ENCODE peak calls at places on chromosomes 16 and 17, in nine cellular contexts. S, A, I, L, T, Y, C, Z and U are unnamed samples.

GRCh38 chr17:66580178-66580577 is 254.7 kb upstream of the CACNG5 start:
- DNase-seq in L (peak), C (no peak), I (no peak), S (peak), Y (peak), A (peak), Z (no peak), T (no peak), U (no peak)

GRCh38 chr16:49698416-49698815 is 157.5 kb downstream of the ZNF423 start:
- DNase-seq in L (peak), Y (no peak), C (no peak), I (no peak), S (no peak), A (no peak), Z (no peak), T (no peak), U (no peak)

GRCh38 chr16:10170016-10170415 is 12.2 kb downstream of the GRIN2A start:
- DNase-seq in Y (no peak), T (no peak), C (no peak), I (no peak), A (no peak), Z (no peak), S (no peak), L (no peak), U (no peak)

GRCh38 chr17:70190959-70191805 is 21.9 kb downstream of the KCNJ2 start:
- DNase-seq in Y (no peak), L (no peak), C (no peak), T (no peak), A (peak), I (no peak), Z (no peak), S (peak), U (no peak)

GRCh38 chr17:71966055-71966454 is 154.8 kb upstream of the SOX9 start:
- DNase-seq in Z (no peak), L (no peak), I (no peak), Y (no peak), T (no peak), S (no peak), C (no peak), A (no peak), U (no peak)

GRCh38 chr16:58158137-58158536 is 29.0 kb upstream of the CFAP20 start:
- DNase-seq in Y (no peak), Z (no peak), S (no peak), C (no peak), A (no peak), T (no peak), L (no peak), I (no peak), U (no peak)

GRCh38 chr16:50274771-50275415 is 8.5 kb downstream of the ADCY7 start:
- DNase-seq in Y (no peak), A (no peak), T (no peak), Z (no peak), I (peak), S (no peak), C (no peak), L (no peak), U (no peak)

GRCh38 chr17:4476512-4477070 is 22.1 kb upstream of the SPNS2 start:
- DNase-seq in S (peak), I (no peak), T (no peak), Y (no peak), A (no peak), C (no peak), L (no peak), Z (no peak), U (no peak)

GRCh38 chr16:17343028-17343427 is 127.7 kb downstream of the XYLT1 start:
- DNase-seq in Y (no peak), L (no peak), T (no peak), A (no peak), I (peak), S (no peak), Z (peak), C (no peak), U (no peak)

GRCh38 chr16:8861563-8862308 is 7.1 kb downstream of the CARHSP1 start:
- DNase-seq in Y (no peak), T (no peak), Z (no peak), I (peak), A (no peak), L (no peak), S (no peak), C (no peak), U (no peak)

GRCh38 chr17:81477173-81477572 is 35.4 kb downstream of the ACTG1 start:
- DNase-seq in T (no peak), S (no peak), Y (no peak), Z (no peak), A (no peak), L (no peak), I (no peak), C (no peak), U (no peak)

GRCh38 chr16:8126313-8126712 is 464.0 kb downstream of the TMEM114 start:
- DNase-seq in T (no peak), Z (no peak), Y (no peak), C (no peak), L (no peak), I (no peak), S (no peak), A (no peak), U (no peak)

GRCh38 chr16:87437911-87438610 is 45.9 kb downstream of the MAP1LC3B start:
- DNase-seq in L (no peak), A (peak), Z (no peak), C (peak), T (no peak), I (no peak), Y (no peak), S (no peak), U (no peak)

GRCh38 chr17:74759941-74760340 is 11.5 kb downstream of the NHERF1 start:
- DNase-seq in A (no peak), T (no peak), Y (no peak), Z (no peak), C (peak), I (no peak), S (peak), L (no peak), U (no peak)

GRCh38 chr17:2054262-2054739 is 602 bp upstream of the HIC1 start:
- DNase-seq in A (peak), T (no peak), S (no peak), Y (no peak), I (peak), L (peak), C (no peak), Z (no peak), U (no peak)

GRCh38 chr17:3558603-3559269 is 1.1 kb upstream of the TRPV3 start:
- DNase-seq in L (no peak), C (no peak), Z (peak), S (peak), Y (peak), I (peak), A (peak), T (no peak), U (no peak)

GRCh38 chr17:78641243-78641642 is 64.0 kb upstream of the DNAH17 start:
- DNase-seq in T (no peak), Z (no peak), I (no peak), A (no peak), Y (no peak), L (no peak), C (no peak), S (no peak), U (no peak)

GRCh38 chr16:77117687-77118086 is 73.3 kb upstream of the MON1B start:
- DNase-seq in I (no peak), Z (no peak), Y (no peak), L (no peak), A (no peak), C (no peak), T (no peak), S (no peak), U (no peak)

GRCh38 chr16:9297437-9298113 is 206.1 kb downstream of the HAPSTR1 start:
- DNase-seq in T (no peak), Y (no peak), Z (no peak), A (no peak), L (peak), C (peak), S (peak), I (no peak), U (no peak)

GRCh38 chr16:4206680-4207079 is 35.2 kb downstream of the SRL start:
- DNase-seq in L (no peak), S (no peak), I (no peak), A (no peak), Y (no peak), C (no peak), Z (no peak), T (no peak), U (no peak)

GRCh38 chr16:67547423-67548264 is 14.7 kb upstream of the CTCF start:
- DNase-seq in I (no peak), Y (no peak), T (peak), A (no peak), L (no peak), S (no peak), C (peak), Z (peak), U (no peak)

GRCh38 chr16:73151225-73151624 is 103.3 kb upstream of the ZFHX3 start:
- DNase-seq in I (no peak), L (no peak), C (no peak), Y (no peak), A (no peak), T (no peak), S (no peak), Z (no peak), U (no peak)

GRCh38 chr16:29925173-29925804 is 737 bp downstream of the KCTD13 start:
- DNase-seq in L (no peak), T (no peak), S (no peak), A (no peak), Z (no peak), I (no peak), Y (no peak), C (no peak), U (no peak)

GRCh38 chr17:29825604-29826003 is 104.4 kb downstream of the SSH2 start:
- DNase-seq in Y (no peak), T (no peak), C (no peak), A (no peak), I (no peak), L (no peak), Z (no peak), S (no peak), U (no peak)

GRCh38 chr17:11553135-11553534 is 45.1 kb upstream of the DNAH9 start:
- DNase-seq in A (no peak), L (no peak), S (no peak), Z (no peak), Y (no peak), I (no peak), C (no peak), T (no peak), U (no peak)

GRCh38 chr17:47978324-47978723 is 7.4 kb downstream of the CDK5RAP3 start:
- DNase-seq in Z (peak), L (peak), I (peak), Y (peak), A (peak), S (peak), C (peak), T (peak), U (peak)

GRCh38 chr16:27748868-27749546 is 199.1 kb downstream of the KATNIP start:
- DNase-seq in L (peak), Y (peak), S (no peak), C (peak), I (no peak), A (peak), Z (peak), T (peak), U (peak)

GRCh38 chr16:48676836-48677235 is 66.9 kb upstream of the N4BP1 start:
- DNase-seq in I (no peak), C (no peak), Y (no peak), L (no peak), S (no peak), Z (no peak), A (peak), T (no peak), U (no peak)

DNA sequence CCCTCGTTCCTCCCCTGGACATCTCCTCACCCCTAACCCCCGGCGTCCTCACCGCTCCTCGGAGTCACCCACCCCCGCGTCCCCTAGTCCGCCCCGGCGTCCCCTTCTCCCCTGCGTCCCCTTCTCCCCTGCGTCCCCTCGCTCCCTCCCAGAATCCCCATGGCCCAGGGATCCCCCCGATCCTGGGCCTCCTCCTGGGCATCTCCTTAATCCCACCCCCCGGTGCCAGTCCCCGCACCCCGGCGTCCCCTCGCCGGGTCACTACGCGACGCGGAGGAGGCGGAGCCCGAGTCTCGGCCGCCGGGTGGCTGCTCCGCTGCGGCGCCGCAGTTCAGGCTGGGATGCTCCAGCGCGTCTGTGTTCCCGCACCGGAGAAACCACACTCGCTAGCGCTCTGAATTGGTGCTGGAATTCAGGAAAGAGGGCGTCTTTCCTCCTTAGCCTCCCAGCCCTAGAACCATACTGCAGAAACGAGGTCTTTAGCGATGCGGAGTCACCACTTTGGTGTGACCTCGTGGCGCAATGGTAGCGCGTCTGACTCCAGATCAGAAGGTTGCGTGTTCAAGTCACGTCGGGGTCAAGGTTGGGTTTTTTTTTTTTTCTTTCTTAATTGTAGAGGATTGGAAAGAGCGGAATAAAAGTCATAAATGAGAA is 25.9 kb upstream of the SLC47A1 start:
- DNase-seq in S (peak), C (peak), T (peak), A (peak), Z (peak), Y (peak), I (peak), L (peak), U (peak)
- H3K27ac ChIP-seq in S (peak), C (peak), T (peak), A (peak), Z (peak), Y (peak), I (peak), L (peak), U (peak)

GRCh38 chr17:79974786-79975497 is 60.7 kb downstream of the TBC1D16 start:
- DNase-seq in Z (no peak), L (peak), Y (no peak), C (no peak), A (no peak), T (no peak), S (peak), I (peak), U (no peak)
- H3K27ac ChIP-seq in Z (no peak), L (no peak), Y (no peak), C (no peak), A (no peak), T (no peak), S (peak), I (no peak), U (no peak)

DNA sequence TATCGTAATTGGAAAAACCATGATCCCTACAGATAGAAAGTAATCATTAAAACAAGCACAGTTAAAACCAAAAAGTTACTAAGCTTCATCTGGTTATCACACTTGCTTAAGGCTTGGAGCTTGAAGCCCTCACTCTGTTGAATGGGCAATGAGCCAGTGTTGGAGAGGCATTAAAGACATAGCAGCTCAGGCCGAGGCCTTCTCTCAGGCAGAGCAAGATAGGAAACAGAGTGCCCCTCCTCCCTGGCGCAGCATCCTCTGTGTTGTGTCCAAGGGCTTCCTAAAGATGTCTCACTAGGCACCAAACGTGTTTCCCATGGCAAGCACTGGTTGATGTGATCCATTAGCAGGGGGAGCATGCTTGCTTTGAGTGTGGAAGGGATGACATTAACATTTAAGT is 34.9 kb upstream of the LGALS9 start:
- DNase-seq in Z (no peak), A (peak), T (no peak), I (no peak), Y (no peak), S (no peak), C (peak), L (no peak), U (no peak)
- H3K27ac ChIP-seq in Z (no peak), A (no peak), T (no peak), I (no peak), Y (no peak), S (no peak), C (no peak), L (no peak), U (no peak)

GRCh38 chr16:2787406-2787805 is at the start of gene PRSS33:
- DNase-seq in L (no peak), Z (no peak), T (peak), C (no peak), A (no peak), S (no peak), Y (no peak), I (peak), U (no peak)
- H3K27ac ChIP-seq in L (no peak), Z (no peak), T (no peak), C (no peak), A (no peak), S (no peak), Y (no peak), I (no peak), U (no peak)

GRCh38 chr16:84561291-84561690 is 56.6 kb downstream of the COTL1 start:
- DNase-seq in A (no peak), S (no peak), Z (no peak), C (no peak), I (no peak), Y (no peak), L (no peak), T (no peak), U (no peak)
- H3K27ac ChIP-seq in A (no peak), S (no peak), Z (no peak), C (no peak), I (no peak), Y (no peak), L (no peak), T (no peak), U (no peak)

GRCh38 chr16:56115817-56116576 is 75.3 kb upstream of the GNAO1 start:
- DNase-seq in Y (no peak), T (no peak), I (no peak), L (no peak), A (no peak), Z (no peak), C (no peak), S (no peak), U (no peak)
- H3K27ac ChIP-seq in Y (no peak), T (no peak), I (no peak), L (no peak), A (no peak), Z (no peak), C (no peak), S (no peak), U (peak)

GRCh38 chr17:63944736-63945499 is 12.8 kb upstream of the CD79B start:
- DNase-seq in Z (no peak), I (no peak), T (no peak), Y (no peak), S (no peak), C (peak), A (no peak), L (no peak), U (no peak)
- H3K27ac ChIP-seq in Z (peak), I (no peak), T (no peak), Y (no peak), S (no peak), C (no peak), A (no peak), L (no peak), U (no peak)

GRCh38 chr16:586645-587590 is 2.9 kb upstream of the RAB40C start:
- DNase-seq in L (peak), C (peak), I (no peak), T (no peak), A (no peak), S (no peak), Z (no peak), Y (no peak), U (peak)
- H3K27ac ChIP-seq in L (no peak), C (no peak), I (no peak), T (no peak), A (no peak), S (no peak), Z (no peak), Y (peak), U (no peak)